ENCODE peak calls at places on chromosome 9, in seven cellular contexts. One of them, this sample, is unnamed.

GRCh38 chr9:92664394-92665152 is 5.4 kb downstream of the IPPK start:
- DNase-seq in GM23248: peak
- DNase-seq in stimulated activated CD8-positive, alpha-beta memory T cell treated with anti-CD3 and anti-CD28 coated beads, Interleukin-12 subunit alpha, Interleukin-12 subunit beta, amount 100 ng/mL, for 1 hour: no peak
- DNase-seq in posterior cingulate gyrus: peak
- DNase-seq in SW 1271: no peak
- DNase-seq in M059J: peak
- DNase-seq in cardiac muscle cell: no peak
- DNase-seq in this sample: no peak

GRCh38 chr9:34603610-34604231 is 8.2 kb downstream of the RPP25L start:
- DNase-seq in SW 1271: no peak
- DNase-seq in stimulated activated CD8-positive, alpha-beta memory T cell treated with anti-CD3 and anti-CD28 coated beads, Interleukin-12 subunit alpha, Interleukin-12 subunit beta, amount 100 ng/mL, for 1 hour: peak
- DNase-seq in cardiac muscle cell: peak
- DNase-seq in GM23248: peak
- DNase-seq in M059J: peak
- DNase-seq in posterior cingulate gyrus: peak
- DNase-seq in this sample: peak

GRCh38 chr9:84239341-84239740 is 101.2 kb downstream of the SLC28A3 start:
- DNase-seq in GM23248: peak
- DNase-seq in M059J: no peak
- DNase-seq in stimulated activated CD8-positive, alpha-beta memory T cell treated with anti-CD3 and anti-CD28 coated beads, Interleukin-12 subunit alpha, Interleukin-12 subunit beta, amount 100 ng/mL, for 1 hour: no peak
- DNase-seq in posterior cingulate gyrus: no peak
- DNase-seq in cardiac muscle cell: no peak
- DNase-seq in SW 1271: no peak
- DNase-seq in this sample: no peak

GRCh38 chr9:97740848-97741821 is 44.0 kb upstream of the XPA start:
- DNase-seq in cardiac muscle cell: peak
- DNase-seq in GM23248: peak
- DNase-seq in M059J: peak
- DNase-seq in stimulated activated CD8-positive, alpha-beta memory T cell treated with anti-CD3 and anti-CD28 coated beads, Interleukin-12 subunit alpha, Interleukin-12 subunit beta, amount 100 ng/mL, for 1 hour: no peak
- DNase-seq in posterior cingulate gyrus: no peak
- DNase-seq in SW 1271: no peak
- DNase-seq in this sample: peak

GRCh38 chr9:977361-978116 is 1.1 kb downstream of the DMRT3 start:
- DNase-seq in SW 1271: no peak
- DNase-seq in stimulated activated CD8-positive, alpha-beta memory T cell treated with anti-CD3 and anti-CD28 coated beads, Interleukin-12 subunit alpha, Interleukin-12 subunit beta, amount 100 ng/mL, for 1 hour: no peak
- DNase-seq in M059J: no peak
- DNase-seq in GM23248: no peak
- DNase-seq in posterior cingulate gyrus: no peak
- DNase-seq in cardiac muscle cell: no peak
- DNase-seq in this sample: no peak

GRCh38 chr9:121984726-121985402 is 108.2 kb downstream of the TTLL11 start:
- DNase-seq in M059J: peak
- DNase-seq in SW 1271: no peak
- DNase-seq in posterior cingulate gyrus: no peak
- DNase-seq in cardiac muscle cell: no peak
- DNase-seq in stimulated activated CD8-positive, alpha-beta memory T cell treated with anti-CD3 and anti-CD28 coated beads, Interleukin-12 subunit alpha, Interleukin-12 subunit beta, amount 100 ng/mL, for 1 hour: no peak
- DNase-seq in GM23248: peak
- DNase-seq in this sample: no peak

GRCh38 chr9:114861273-114861672 is 55.4 kb upstream of the TNFSF15 start:
- DNase-seq in cardiac muscle cell: no peak
- DNase-seq in SW 1271: no peak
- DNase-seq in stimulated activated CD8-positive, alpha-beta memory T cell treated with anti-CD3 and anti-CD28 coated beads, Interleukin-12 subunit alpha, Interleukin-12 subunit beta, amount 100 ng/mL, for 1 hour: no peak
- DNase-seq in GM23248: no peak
- DNase-seq in M059J: no peak
- DNase-seq in posterior cingulate gyrus: no peak
- DNase-seq in this sample: no peak

GRCh38 chr9:70060148-70060882 is 16.7 kb downstream of the MAMDC2 start:
- DNase-seq in posterior cingulate gyrus: no peak
- DNase-seq in SW 1271: no peak
- DNase-seq in stimulated activated CD8-positive, alpha-beta memory T cell treated with anti-CD3 and anti-CD28 coated beads, Interleukin-12 subunit alpha, Interleukin-12 subunit beta, amount 100 ng/mL, for 1 hour: no peak
- DNase-seq in M059J: no peak
- DNase-seq in cardiac muscle cell: no peak
- DNase-seq in GM23248: no peak
- DNase-seq in this sample: no peak

GRCh38 chr9:22142681-22143080 is 133.6 kb upstream of the CDKN2B start:
- DNase-seq in SW 1271: no peak
- DNase-seq in M059J: peak
- DNase-seq in cardiac muscle cell: no peak
- DNase-seq in GM23248: peak
- DNase-seq in stimulated activated CD8-positive, alpha-beta memory T cell treated with anti-CD3 and anti-CD28 coated beads, Interleukin-12 subunit alpha, Interleukin-12 subunit beta, amount 100 ng/mL, for 1 hour: no peak
- DNase-seq in posterior cingulate gyrus: no peak
- DNase-seq in this sample: no peak

GRCh38 chr9:85640425-85640824 is 101.3 kb downstream of the AGTPBP1 start:
- DNase-seq in SW 1271: no peak
- DNase-seq in posterior cingulate gyrus: no peak
- DNase-seq in cardiac muscle cell: no peak
- DNase-seq in GM23248: no peak
- DNase-seq in stimulated activated CD8-positive, alpha-beta memory T cell treated with anti-CD3 and anti-CD28 coated beads, Interleukin-12 subunit alpha, Interleukin-12 subunit beta, amount 100 ng/mL, for 1 hour: no peak
- DNase-seq in M059J: no peak
- DNase-seq in this sample: no peak

GRCh38 chr9:122056484-122056883 is 36.6 kb downstream of the TTLL11 start:
- DNase-seq in SW 1271: no peak
- DNase-seq in GM23248: peak
- DNase-seq in posterior cingulate gyrus: no peak
- DNase-seq in stimulated activated CD8-positive, alpha-beta memory T cell treated with anti-CD3 and anti-CD28 coated beads, Interleukin-12 subunit alpha, Interleukin-12 subunit beta, amount 100 ng/mL, for 1 hour: no peak
- DNase-seq in cardiac muscle cell: peak
- DNase-seq in M059J: peak
- DNase-seq in this sample: no peak

GRCh38 chr9:87510251-87510683 is 12.6 kb downstream of the DAPK1 start:
- DNase-seq in stimulated activated CD8-positive, alpha-beta memory T cell treated with anti-CD3 and anti-CD28 coated beads, Interleukin-12 subunit alpha, Interleukin-12 subunit beta, amount 100 ng/mL, for 1 hour: no peak
- DNase-seq in M059J: no peak
- DNase-seq in GM23248: no peak
- DNase-seq in SW 1271: no peak
- DNase-seq in posterior cingulate gyrus: no peak
- DNase-seq in cardiac muscle cell: no peak
- DNase-seq in this sample: no peak

GRCh38 chr9:73714294-73714693 is 562.6 kb downstream of the ANXA1 start:
- DNase-seq in M059J: peak
- DNase-seq in posterior cingulate gyrus: no peak
- DNase-seq in GM23248: peak
- DNase-seq in cardiac muscle cell: no peak
- DNase-seq in SW 1271: no peak
- DNase-seq in stimulated activated CD8-positive, alpha-beta memory T cell treated with anti-CD3 and anti-CD28 coated beads, Interleukin-12 subunit alpha, Interleukin-12 subunit beta, amount 100 ng/mL, for 1 hour: no peak
- DNase-seq in this sample: no peak

GRCh38 chr9:122124048-122124447 is 30.9 kb upstream of the TTLL11 start:
- DNase-seq in GM23248: no peak
- DNase-seq in posterior cingulate gyrus: no peak
- DNase-seq in SW 1271: no peak
- DNase-seq in cardiac muscle cell: no peak
- DNase-seq in M059J: no peak
- DNase-seq in stimulated activated CD8-positive, alpha-beta memory T cell treated with anti-CD3 and anti-CD28 coated beads, Interleukin-12 subunit alpha, Interleukin-12 subunit beta, amount 100 ng/mL, for 1 hour: no peak
- DNase-seq in this sample: no peak

GRCh38 chr9:88747768-88748167 is 212.8 kb downstream of the NXNL2 start:
- DNase-seq in posterior cingulate gyrus: no peak
- DNase-seq in SW 1271: no peak
- DNase-seq in M059J: peak
- DNase-seq in cardiac muscle cell: no peak
- DNase-seq in GM23248: peak
- DNase-seq in stimulated activated CD8-positive, alpha-beta memory T cell treated with anti-CD3 and anti-CD28 coated beads, Interleukin-12 subunit alpha, Interleukin-12 subunit beta, amount 100 ng/mL, for 1 hour: no peak
- DNase-seq in this sample: no peak

GRCh38 chr9:104209387-104209786 is 115.3 kb downstream of the SMC2 start:
- DNase-seq in posterior cingulate gyrus: no peak
- DNase-seq in cardiac muscle cell: no peak
- DNase-seq in GM23248: no peak
- DNase-seq in stimulated activated CD8-positive, alpha-beta memory T cell treated with anti-CD3 and anti-CD28 coated beads, Interleukin-12 subunit alpha, Interleukin-12 subunit beta, amount 100 ng/mL, for 1 hour: no peak
- DNase-seq in SW 1271: no peak
- DNase-seq in M059J: no peak
- DNase-seq in this sample: no peak

GRCh38 chr9:14831661-14832060 is 78.6 kb downstream of the FREM1 start:
- DNase-seq in stimulated activated CD8-positive, alpha-beta memory T cell treated with anti-CD3 and anti-CD28 coated beads, Interleukin-12 subunit alpha, Interleukin-12 subunit beta, amount 100 ng/mL, for 1 hour: no peak
- DNase-seq in GM23248: no peak
- DNase-seq in posterior cingulate gyrus: no peak
- DNase-seq in SW 1271: no peak
- DNase-seq in cardiac muscle cell: no peak
- DNase-seq in M059J: no peak
- DNase-seq in this sample: no peak

GRCh38 chr9:134373269-134373668 is 47.0 kb downstream of the RXRA start:
- DNase-seq in SW 1271: no peak
- DNase-seq in cardiac muscle cell: no peak
- DNase-seq in GM23248: no peak
- DNase-seq in M059J: no peak
- DNase-seq in stimulated activated CD8-positive, alpha-beta memory T cell treated with anti-CD3 and anti-CD28 coated beads, Interleukin-12 subunit alpha, Interleukin-12 subunit beta, amount 100 ng/mL, for 1 hour: no peak
- DNase-seq in posterior cingulate gyrus: no peak
- DNase-seq in this sample: no peak

GRCh38 chr9:18806277-18806676 is 226.7 kb downstream of the SAXO1 start:
- DNase-seq in GM23248: no peak
- DNase-seq in SW 1271: no peak
- DNase-seq in M059J: no peak
- DNase-seq in cardiac muscle cell: no peak
- DNase-seq in stimulated activated CD8-positive, alpha-beta memory T cell treated with anti-CD3 and anti-CD28 coated beads, Interleukin-12 subunit alpha, Interleukin-12 subunit beta, amount 100 ng/mL, for 1 hour: no peak
- DNase-seq in posterior cingulate gyrus: no peak
- DNase-seq in this sample: no peak

GRCh38 chr9:127555830-127556820 is 56.0 kb upstream of the STXBP1 start:
- DNase-seq in GM23248: peak
- DNase-seq in SW 1271: peak
- DNase-seq in stimulated activated CD8-positive, alpha-beta memory T cell treated with anti-CD3 and anti-CD28 coated beads, Interleukin-12 subunit alpha, Interleukin-12 subunit beta, amount 100 ng/mL, for 1 hour: peak
- DNase-seq in posterior cingulate gyrus: no peak
- DNase-seq in M059J: peak
- DNase-seq in cardiac muscle cell: no peak
- DNase-seq in this sample: no peak

GRCh38 chr9:6681147-6681956 is 35.8 kb upstream of the GLDC start:
- DNase-seq in SW 1271: peak
- DNase-seq in stimulated activated CD8-positive, alpha-beta memory T cell treated with anti-CD3 and anti-CD28 coated beads, Interleukin-12 subunit alpha, Interleukin-12 subunit beta, amount 100 ng/mL, for 1 hour: peak
- DNase-seq in GM23248: peak
- DNase-seq in M059J: peak
- DNase-seq in posterior cingulate gyrus: peak
- DNase-seq in cardiac muscle cell: peak
- DNase-seq in this sample: peak

GRCh38 chr9:119148855-119149254 is 220.4 kb downstream of the BRINP1 start:
- DNase-seq in stimulated activated CD8-positive, alpha-beta memory T cell treated with anti-CD3 and anti-CD28 coated beads, Interleukin-12 subunit alpha, Interleukin-12 subunit beta, amount 100 ng/mL, for 1 hour: no peak
- DNase-seq in SW 1271: no peak
- DNase-seq in posterior cingulate gyrus: no peak
- DNase-seq in cardiac muscle cell: no peak
- DNase-seq in GM23248: no peak
- DNase-seq in M059J: no peak
- DNase-seq in this sample: no peak

GRCh38 chr9:106305428-106306133 is 557.4 kb upstream of the ZNF462 start:
- DNase-seq in M059J: no peak
- DNase-seq in cardiac muscle cell: no peak
- DNase-seq in GM23248: no peak
- DNase-seq in SW 1271: no peak
- DNase-seq in stimulated activated CD8-positive, alpha-beta memory T cell treated with anti-CD3 and anti-CD28 coated beads, Interleukin-12 subunit alpha, Interleukin-12 subunit beta, amount 100 ng/mL, for 1 hour: no peak
- DNase-seq in posterior cingulate gyrus: no peak
- DNase-seq in this sample: no peak